ENCODE peak calls at places on chromosome X, in four cellular contexts. J is tibial nerve; W is IMR-90; B is CD8-positive, alpha-beta T cell. L is an unnamed sample.

GRCh38 chrX:81174286-81174685 is 27.4 kb downstream of the HMGN5 start:
- DNase-seq in J (no peak), B (no peak), W (peak), L (peak)

GRCh38 chrX:63513825-63514574 is 162.9 kb upstream of the SPIN4 start:
- DNase-seq in W (peak), B (no peak), J (peak), L (peak)

GRCh38 chrX:17922303-17922702 is 61.2 kb upstream of the RAI2 start:
- DNase-seq in W (no peak), B (no peak), J (no peak), L (no peak)

GRCh38 chrX:115713465-115713864 is 152.5 kb downstream of the PLS3 start:
- DNase-seq in J (no peak), B (no peak), W (no peak), L (peak)

GRCh38 chrX:68829594-68830485 is 1.0 kb downstream of the EFNB1 start:
- DNase-seq in B (no peak), J (no peak), W (peak), L (peak)

GRCh38 chrX:24395775-24396174 is 35.3 kb downstream of the SUPT20HL1 start:
- DNase-seq in J (peak), W (peak), B (peak), L (peak)

GRCh38 chrX:153673398-153674218 is at the start of gene PNCK:
- DNase-seq in W (no peak), B (no peak), J (no peak), L (no peak)

GRCh38 chrX:4547218-4547836 is 833.9 kb upstream of the PRKX start:
- DNase-seq in J (peak), W (peak), B (peak), L (peak)

GRCh38 chrX:10971759-10972158 is 139.4 kb upstream of the HCCS start:
- DNase-seq in W (no peak), J (no peak), B (no peak), L (no peak)

GRCh38 chrX:84182521-84182920 is 5.5 kb downstream of the RPS6KA6 start:
- DNase-seq in B (no peak), J (no peak), W (no peak), L (no peak)

DNA sequence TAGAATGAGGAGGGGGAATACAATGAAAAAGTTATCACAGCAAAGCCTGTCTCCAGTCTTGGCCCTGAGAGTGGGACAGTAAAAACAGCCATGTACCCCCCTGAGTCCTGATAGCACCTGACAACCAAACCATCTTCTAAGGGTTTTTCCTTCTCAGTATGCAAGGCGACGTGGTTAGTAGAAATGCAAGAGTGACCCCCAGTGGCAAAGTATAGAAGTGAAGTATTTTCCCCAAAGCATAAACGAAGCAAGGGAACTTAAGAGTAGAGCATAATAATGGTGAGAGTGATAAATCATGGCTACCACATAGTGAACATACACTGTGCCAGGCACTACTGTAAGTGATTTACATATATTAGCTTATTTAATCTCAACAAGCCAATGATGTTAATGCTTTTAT is 52.8 kb downstream of the FAM47C start:
- DNase-seq in W (peak), J (no peak), B (no peak), L (peak)
- TF ChIP-seq CTCF in W (peak), J (peak), B (no peak), L (peak)

GRCh38 chrX:49040376-49040955 is 2.7 kb downstream of the TFE3 start:
- DNase-seq in J (no peak), B (no peak), W (peak), L (peak)
- H3K4me3 ChIP-seq in J (peak), B (no peak), W (peak), L (peak)

DNA sequence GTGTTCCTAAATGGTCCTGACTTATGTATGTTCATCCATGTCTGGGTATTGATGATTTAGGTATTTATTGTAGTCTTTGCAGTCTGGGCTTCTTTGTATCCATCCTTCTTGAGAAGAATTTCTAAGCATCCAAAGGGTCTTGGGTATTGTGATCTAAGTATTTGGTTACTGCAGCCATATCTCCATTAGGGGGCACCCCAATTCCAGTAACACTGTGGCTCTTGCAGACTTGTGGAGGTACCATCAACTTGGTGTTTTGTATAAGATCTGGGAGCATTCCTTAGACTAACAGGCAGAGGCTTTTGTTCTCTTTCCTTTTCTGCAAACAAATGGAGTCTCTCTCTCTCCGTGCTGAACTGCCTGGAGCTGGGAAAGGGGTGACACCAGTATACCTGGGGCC is 113.7 kb upstream of the NEXMIF start:
- DNase-seq in J (no peak), W (peak), B (no peak), L (peak)
- TF ChIP-seq CTCF in J (no peak), W (peak), B (no peak), L (peak)

GRCh38 chrX:66015906-66016689 is 23.8 kb downstream of the VSIG4 start:
- DNase-seq in W (no peak), B (no peak), J (no peak), L (no peak)
- H3K4me3 ChIP-seq in W (no peak), B (no peak), J (peak), L (no peak)

GRCh38 chrX:38102240-38102639 is 95.9 kb downstream of the SYTL5 start:
- DNase-seq in B (no peak), W (no peak), J (no peak), L (no peak)
- TF ChIP-seq CTCF in B (no peak), W (no peak), J (no peak), L (no peak)

GRCh38 chrX:49310371-49310770 is 6.9 kb downstream of the GAGE10 start:
- DNase-seq in B (no peak), W (no peak), J (no peak), L (no peak)
- H3K4me3 ChIP-seq in B (no peak), W (no peak), J (peak), L (no peak)

GRCh38 chrX:23341452-23341851 is 6.8 kb downstream of the PTCHD1 start:
- DNase-seq in J (no peak), B (no peak), W (no peak), L (no peak)
- TF ChIP-seq CTCF in J (no peak), B (no peak), W (no peak), L (no peak)

L was measured in cardiac fibroblast.